ENCODE peak calls at places on chromosomes 13 and 19, in ten cellular contexts. P is breast epithelium; J is AG09319; E is fibroblast of mammary gland; G is NCI-H1417 treated with DMSO at 0.1 percent for 48 hours; X is T47D; S is thoracic aorta; W is stimulated activated CD4-positive, alpha-beta T cell treated with anti-CD3 and anti-CD28 coated beads, Interleukin-1b, Interleukin-23, amount 100 ng/mL, for 4 hours; R is right cardiac atrium; N is stimulated activated naive CD8-positive, alpha-beta T cell treated with anti-CD3 and anti-CD28 coated beads, Interleukin-15, Interleukin-2, amounts not matched to agents 100 U/mL and 50 U/mL, for 24 hours. M is an unnamed sample.

GRCh38 chr13:45847554-45848224 is 3.9 kb downstream of the SIAH3 start:
- DNase-seq in P (no peak), J (no peak), E (no peak), G (no peak), X (no peak), S (no peak), W (no peak), R (peak), N (peak), M (no peak)

GRCh38 chr13:87052731-87053130 is 618.4 kb upstream of the SLITRK5 start:
- DNase-seq in P (no peak), J (no peak), E (peak), G (no peak), X (no peak), S (no peak), W (no peak), R (no peak), N (no peak), M (no peak)

GRCh38 chr19:38726761-38727301 is 17.4 kb downstream of the CAPN12 start:
- DNase-seq in P (no peak), J (no peak), E (no peak), G (no peak), X (no peak), S (no peak), W (no peak), R (peak), N (peak), M (no peak)

GRCh38 chr19:20558571-20558970 is 7.0 kb downstream of the ZNF737 start:
- DNase-seq in P (no peak), J (no peak), E (no peak), G (no peak), X (no peak), S (no peak), W (no peak), R (no peak), N (no peak), M (no peak)

GRCh38 chr13:97883356-97883755 is 70.1 kb upstream of the IPO5 start:
- DNase-seq in P (no peak), J (no peak), E (no peak), G (no peak), X (peak), S (no peak), W (no peak), R (no peak), N (no peak), M (no peak)

GRCh38 chr19:39843919-39844793 is 2.0 kb downstream of the FBL start:
- DNase-seq in P (no peak), J (peak), E (peak), G (no peak), X (peak), S (no peak), W (no peak), R (no peak), N (no peak), M (no peak)

GRCh38 chr13:105365831-105366230 is 1169.6 kb downstream of the EFNB2 start:
- DNase-seq in P (no peak), J (no peak), E (no peak), G (no peak), X (no peak), S (no peak), W (no peak), R (no peak), N (no peak), M (no peak)

GRCh38 chr19:4444765-4445741 is 12.5 kb downstream of the UBXN6 start:
- DNase-seq in P (no peak), J (no peak), E (peak), G (no peak), X (no peak), S (no peak), W (no peak), R (peak), N (no peak), M (no peak)

GRCh38 chr13:40026741-40027140 is 371.3 kb downstream of the COG6 start:
- DNase-seq in P (no peak), J (no peak), E (no peak), G (no peak), X (no peak), S (no peak), W (peak), R (no peak), N (peak), M (no peak)

GRCh38 chr19:45528149-45528743 is 21.0 kb downstream of the VASP start:
- DNase-seq in P (peak), J (no peak), E (peak), G (no peak), X (peak), S (no peak), W (no peak), R (no peak), N (no peak), M (no peak)

GRCh38 chr13:79973533-79973963 is 367.4 kb downstream of the SPRY2 start:
- DNase-seq in P (no peak), J (no peak), E (peak), G (no peak), X (peak), S (no peak), W (no peak), R (no peak), N (no peak), M (no peak)

GRCh38 chr19:50485284-50485955 is 8.8 kb upstream of the GARIN5A start:
- DNase-seq in P (no peak), J (no peak), E (no peak), G (no peak), X (no peak), S (no peak), W (no peak), R (peak), N (no peak), M (no peak)

GRCh38 chr19:4049432-4049831 is 17.3 kb downstream of the ZBTB7A start:
- DNase-seq in P (no peak), J (no peak), E (no peak), G (no peak), X (peak), S (no peak), W (no peak), R (peak), N (no peak), M (no peak)

GRCh38 chr13:46468570-46468969 is 81.5 kb upstream of the RUBCNL start:
- DNase-seq in P (no peak), J (no peak), E (no peak), G (no peak), X (no peak), S (no peak), W (no peak), R (no peak), N (no peak), M (no peak)

GRCh38 chr19:13804830-13805683 is 9.8 kb downstream of the ZSWIM4 start:
- DNase-seq in P (no peak), J (no peak), E (no peak), G (no peak), X (no peak), S (no peak), W (no peak), R (peak), N (peak), M (no peak)

GRCh38 chr13:84098273-84098672 is 216.0 kb upstream of the SLITRK1 start:
- DNase-seq in P (no peak), J (no peak), E (no peak), G (no peak), X (no peak), S (no peak), W (no peak), R (no peak), N (no peak), M (no peak)

GRCh38 chr19:2302319-2303208 is 5.4 kb downstream of the LINGO3 start:
- DNase-seq in P (no peak), J (no peak), E (peak), G (no peak), X (no peak), S (no peak), W (no peak), R (peak), N (no peak), M (no peak)

GRCh38 chr19:14318873-14319272 is 62.4 kb upstream of the ADGRE5 start:
- DNase-seq in P (no peak), J (no peak), E (no peak), G (no peak), X (no peak), S (no peak), W (no peak), R (peak), N (peak), M (no peak)

GRCh38 chr19:489418-490196 is 6.7 kb upstream of the MADCAM1 start:
- DNase-seq in P (no peak), J (no peak), E (peak), G (no peak), X (no peak), S (no peak), W (no peak), R (no peak), N (no peak), M (no peak)

GRCh38 chr19:17259934-17260333 is 4.6 kb downstream of the USHBP1 start:
- DNase-seq in P (no peak), J (no peak), E (no peak), G (no peak), X (no peak), S (no peak), W (no peak), R (no peak), N (no peak), M (no peak)

M was measured in cortex of kidney.